ENCODE peak calls at places on chromosomes 5 and 9, in seven cellular contexts. U is GM12892; V is effector CD4-positive, alpha-beta T cell; O is activated CD4-positive, alpha-beta memory T cell treated with anti-CD3 and anti-CD28 coated beads, Interleukin-2, amount 10 ng/mL, durations not matched to agents 7 days and 5 days; X is AG08395; R is neuronal stem cell; D is astrocyte. B is an unnamed sample.

GRCh38 chr5:177388521-177389052 is 4.4 kb downstream of the SLC34A1 start:
- DNase-seq in R (no peak), V (no peak), X (no peak), D (no peak), O (no peak), U (no peak), B (no peak)

GRCh38 chr9:75054373-75055001 is 26.4 kb upstream of the CARNMT1 start:
- DNase-seq in V (no peak), U (no peak), R (no peak), O (no peak), X (peak), D (no peak), B (no peak)

GRCh38 chr9:9257999-9258398 is 1354.8 kb downstream of the PTPRD start:
- DNase-seq in X (no peak), D (no peak), O (no peak), V (no peak), U (no peak), R (no peak), B (no peak)

GRCh38 chr5:163565931-163566608 is 60.7 kb downstream of the MAT2B start:
- DNase-seq in V (peak), R (no peak), O (peak), X (peak), U (peak), D (no peak), B (no peak)

GRCh38 chr5:129460121-129460950 is at the start of gene ADAMTS19:
- DNase-seq in X (peak), U (no peak), V (no peak), R (peak), D (peak), O (no peak), B (no peak)

GRCh38 chr9:91758491-91758981 is 191.5 kb downstream of the ROR2 start:
- DNase-seq in O (peak), R (peak), X (peak), D (no peak), U (peak), V (no peak), B (peak)

GRCh38 chr5:134794819-134795218 is 36.2 kb downstream of the DDX46 start:
- DNase-seq in V (no peak), D (no peak), R (no peak), U (no peak), O (no peak), X (no peak), B (no peak)

GRCh38 chr5:174311121-174311520 is 265.6 kb downstream of the NSG2 start:
- DNase-seq in U (no peak), X (no peak), V (no peak), R (no peak), O (no peak), D (no peak), B (no peak)

GRCh38 chr9:22643541-22643940 is 196.9 kb downstream of the DMRTA1 start:
- DNase-seq in D (no peak), X (no peak), U (no peak), O (no peak), R (no peak), V (no peak), B (no peak)

GRCh38 chr5:160961761-160962160 is 109.8 kb upstream of the ATP10B start:
- DNase-seq in V (no peak), U (no peak), R (no peak), X (no peak), D (no peak), O (no peak), B (no peak)

GRCh38 chr9:38012767-38013450 is 56.1 kb downstream of the SHB start:
- DNase-seq in D (no peak), R (no peak), U (no peak), O (no peak), V (no peak), X (no peak), B (no peak)

GRCh38 chr9:114344188-114344566 is 14.5 kb downstream of the ORM2 start:
- DNase-seq in U (no peak), X (no peak), O (no peak), R (no peak), D (no peak), V (no peak), B (no peak)

GRCh38 chr9:121098567-121099198 is 23.9 kb downstream of the CNTRL start:
- DNase-seq in O (no peak), R (no peak), U (no peak), X (no peak), D (no peak), V (no peak), B (no peak)

GRCh38 chr5:11719888-11720481 is 184.3 kb downstream of the CTNND2 start:
- DNase-seq in D (peak), O (no peak), V (no peak), R (peak), X (no peak), U (no peak), B (no peak)

GRCh38 chr9:91628892-91629291 is 205.3 kb upstream of the NFIL3 start:
- DNase-seq in O (no peak), R (no peak), V (no peak), X (no peak), U (no peak), D (no peak), B (no peak)

GRCh38 chr9:14011799-14012560 is 302.0 kb downstream of the NFIB start:
- DNase-seq in X (no peak), D (no peak), V (no peak), U (no peak), O (no peak), R (no peak), B (no peak)

GRCh38 chr5:59366784-59367183 is 526.7 kb downstream of the PDE4D start:
- DNase-seq in R (no peak), O (no peak), X (no peak), D (no peak), V (no peak), U (no peak), B (no peak)

GRCh38 chr5:124963236-124963929 is 216.9 kb upstream of the ZNF608 start:
- DNase-seq in O (no peak), V (no peak), X (peak), D (peak), R (no peak), U (no peak), B (peak)

GRCh38 chr9:76415731-76416130 is 21.5 kb upstream of the RFK start:
- DNase-seq in X (no peak), U (no peak), R (no peak), D (peak), O (no peak), V (no peak), B (no peak)

GRCh38 chr9:19924090-19924489 is 135.3 kb upstream of the SLC24A2 start:
- DNase-seq in U (no peak), O (no peak), D (no peak), V (no peak), R (no peak), X (no peak), B (no peak)

GRCh38 chr5:124714910-124715309 is 31.5 kb downstream of the ZNF608 start:
- DNase-seq in V (no peak), U (no peak), D (no peak), O (no peak), X (no peak), R (no peak), B (no peak)

GRCh38 chr9:89484475-89485404 is 13.2 kb downstream of the SEMA4D start:
- DNase-seq in R (no peak), O (peak), D (no peak), X (no peak), U (no peak), V (no peak), B (no peak)

GRCh38 chr5:18334949-18335348 is 700.7 kb downstream of the TAF11L14 start:
- DNase-seq in R (no peak), D (no peak), U (no peak), O (no peak), V (no peak), X (no peak), B (no peak)

GRCh38 chr5:83785176-83785668 is 64.6 kb upstream of the HAPLN1 start:
- DNase-seq in R (no peak), O (no peak), D (no peak), U (no peak), X (no peak), V (no peak), B (no peak)

GRCh38 chr9:89482056-89482784 is 15.7 kb downstream of the SEMA4D start:
- DNase-seq in V (no peak), U (no peak), O (no peak), X (no peak), R (no peak), D (no peak), B (no peak)

GRCh38 chr5:95384485-95385213 is 6.5 kb upstream of the FAM81B start:
- DNase-seq in X (no peak), V (no peak), R (no peak), U (no peak), O (no peak), D (no peak), B (no peak)

GRCh38 chr9:124357591-124358361 is 57.5 kb downstream of the PSMB7 start:
- DNase-seq in V (no peak), R (no peak), O (no peak), D (no peak), U (no peak), X (no peak), B (no peak)

GRCh38 chr9:124818431-124819281 is 34.6 kb upstream of the WDR38 start:
- DNase-seq in D (peak), R (no peak), O (peak), V (no peak), X (no peak), U (peak), B (peak)

GRCh38 chr5:171614511-171614910 is 171.1 kb upstream of the SMIM23 start:
- DNase-seq in X (no peak), O (no peak), D (no peak), R (no peak), U (no peak), V (no peak), B (no peak)

GRCh38 chr5:169786219-169786618 is 149.1 kb downstream of the DOCK2 start:
- DNase-seq in U (no peak), O (no peak), V (no peak), D (peak), R (no peak), X (no peak), B (peak)

GRCh38 chr5:38607396-38607795 is 51.0 kb upstream of the LIFR start:
- DNase-seq in R (no peak), D (peak), X (peak), V (no peak), U (no peak), O (no peak), B (peak)

GRCh38 chr9:13934411-13934810 is 379.5 kb downstream of the NFIB start:
- DNase-seq in X (no peak), O (no peak), R (no peak), D (no peak), U (no peak), V (no peak), B (no peak)

GRCh38 chr5:7834982-7835381 is 16.0 kb downstream of the CFAP90 start:
- DNase-seq in U (no peak), V (no peak), X (no peak), R (no peak), D (no peak), O (no peak), B (no peak)

GRCh38 chr9:128244443-128245226 is 31.2 kb downstream of the GOLGA2 start:
- DNase-seq in D (peak), R (no peak), U (no peak), O (no peak), X (peak), V (no peak), B (no peak)

GRCh38 chr5:54440456-54440893 is 15.0 kb upstream of the HSPB3 start:
- DNase-seq in R (no peak), D (no peak), U (no peak), O (no peak), X (no peak), V (no peak), B (no peak)

GRCh38 chr9:11086561-11086960 is 473.8 kb upstream of the PTPRD start:
- DNase-seq in U (no peak), V (no peak), X (no peak), R (no peak), D (peak), O (no peak), B (no peak)

GRCh38 chr5:154857091-154857533 is 1.3 kb upstream of the CNOT8 start:
- DNase-seq in O (peak), U (no peak), R (no peak), V (peak), X (peak), D (no peak), B (no peak)

GRCh38 chr9:113409883-113410206 is 630 bp downstream of the POLE3 start:
- DNase-seq in D (no peak), U (no peak), R (no peak), V (no peak), O (no peak), X (no peak), B (no peak)